ENCODE peak calls at places on chromosomes 3 and 15, in eight cellular contexts. G, A, L, J, S, V, D and Q are unnamed samples.

GRCh38 chr3:66483006-66483928 is 17.6 kb downstream of the LRIG1 start:
- DNase-seq in G (peak; percentile 80), A (no peak), L (peak; percentile 67), J (no peak), S (no peak), V (peak; percentile 92), D (no peak), Q (no peak)

GRCh38 chr15:64739216-64739976 is 36.0 kb downstream of the RBPMS2 start:
- DNase-seq in G (no peak), A (no peak), L (no peak), J (no peak), S (no peak), V (no peak), D (no peak), Q (no peak)

GRCh38 chr3:141063831-141064230 is 12.7 kb downstream of the SPSB4 start:
- DNase-seq in G (no peak), A (no peak), L (no peak), J (no peak), S (no peak), V (no peak), D (no peak), Q (no peak)

GRCh38 chr3:186930143-186930638 is at the start of gene ST6GAL1:
- DNase-seq in G (peak; percentile 55), A (no peak), L (no peak), J (peak; percentile 82), S (peak; percentile 61), V (peak; percentile 36), D (no peak), Q (peak; percentile 74)

GRCh38 chr15:79994651-79995050 is 23.7 kb upstream of the BCL2A1 start:
- DNase-seq in G (peak; percentile 15), A (no peak), L (no peak), J (no peak), S (no peak), V (no peak), D (no peak), Q (no peak)

GRCh38 chr3:166444336-166444735 is 607.1 kb upstream of the BCHE start:
- DNase-seq in G (no peak), A (no peak), L (no peak), J (no peak), S (no peak), V (no peak), D (no peak), Q (no peak)

GRCh38 chr3:168531116-168531515 is 435.4 kb upstream of the GOLIM4 start:
- DNase-seq in G (no peak), A (no peak), L (no peak), J (no peak), S (no peak), V (no peak), D (no peak), Q (no peak)

GRCh38 chr3:48847053-48847585 is 555 bp downstream of the PRKAR2A start:
- DNase-seq in G (peak; percentile 80), A (peak; percentile 22), L (no peak), J (peak; percentile 54), S (peak; percentile 45), V (peak; percentile 58), D (peak; percentile 10), Q (peak; percentile 38)

GRCh38 chr15:60213377-60214010 is 184.3 kb downstream of the ANXA2 start:
- DNase-seq in G (no peak), A (no peak), L (no peak), J (no peak), S (no peak), V (no peak), D (no peak), Q (no peak)

GRCh38 chr3:141015486-141015885 is 35.7 kb upstream of the SPSB4 start:
- DNase-seq in G (no peak), A (no peak), L (no peak), J (no peak), S (no peak), V (no peak), D (no peak), Q (no peak)

GRCh38 chr15:71570736-71571135 is 239.6 kb upstream of the NR2E3 start:
- DNase-seq in G (no peak), A (no peak), L (no peak), J (no peak), S (no peak), V (no peak), D (no peak), Q (no peak)

GRCh38 chr3:8327739-8328138 is 173.9 kb upstream of the LMCD1 start:
- DNase-seq in G (no peak), A (no peak), L (no peak), J (no peak), S (no peak), V (no peak), D (no peak), Q (no peak)

GRCh38 chr3:18424862-18425640 is at the start of gene SATB1:
- DNase-seq in G (peak; percentile 82), A (peak; percentile 55), L (peak; percentile 67), J (peak; percentile 37), S (no peak), V (peak; percentile 46), D (no peak), Q (peak; percentile 60)

GRCh38 chr3:64906011-64906410 is 218.2 kb upstream of the ADAMTS9 start:
- DNase-seq in G (no peak), A (no peak), L (no peak), J (no peak), S (no peak), V (no peak), D (no peak), Q (no peak)

GRCh38 chr3:114213262-114213668 is 24.1 kb downstream of the ZNF80 start:
- DNase-seq in G (peak; percentile 16), A (no peak), L (no peak), J (no peak), S (no peak), V (no peak), D (no peak), Q (no peak)

GRCh38 chr3:138338816-138339215 is 9.2 kb upstream of the NME9 start:
- DNase-seq in G (no peak), A (no peak), L (no peak), J (no peak), S (no peak), V (no peak), D (no peak), Q (no peak)

GRCh38 chr3:29071077-29071634 is 209.7 kb upstream of the RBMS3 start:
- DNase-seq in G (no peak), A (no peak), L (no peak), J (no peak), S (no peak), V (no peak), D (no peak), Q (no peak)

GRCh38 chr3:172516318-172517214 is 6.7 kb downstream of the TNFSF10 start:
- DNase-seq in G (peak; percentile 81), A (no peak), L (no peak), J (peak; percentile 21), S (no peak), V (no peak), D (no peak), Q (no peak)

GRCh38 chr3:73409405-73409804 is 215.3 kb downstream of the PDZRN3 start:
- DNase-seq in G (peak; percentile 76), A (no peak), L (no peak), J (no peak), S (no peak), V (no peak), D (no peak), Q (no peak)

GRCh38 chr3:54712539-54712938 is 215.3 kb downstream of the LRTM1 start:
- DNase-seq in G (no peak), A (no peak), L (no peak), J (no peak), S (no peak), V (no peak), D (no peak), Q (no peak)

GRCh38 chr3:190266265-190266914 is 55.9 kb downstream of the CLDN1 start:
- DNase-seq in G (no peak), A (no peak), L (no peak), J (no peak), S (no peak), V (no peak), D (no peak), Q (no peak)

GRCh38 chr15:74382004-74382816 is 14.8 kb upstream of the CYP11A1 start:
- DNase-seq in G (peak; percentile 95), A (peak; percentile 68), L (peak; percentile 74), J (peak; percentile 80), S (no peak), V (peak; percentile 85), D (no peak), Q (peak; percentile 75)

GRCh38 chr3:113223831-113224240 is 12.5 kb downstream of the BOC start:
- DNase-seq in G (peak; percentile 45), A (no peak), L (no peak), J (peak; percentile 65), S (no peak), V (peak; percentile 23), D (no peak), Q (peak; percentile 57)

GRCh38 chr3:64176461-64176996 is 48.7 kb downstream of the PRICKLE2 start:
- DNase-seq in G (peak; percentile 17), A (no peak), L (no peak), J (no peak), S (no peak), V (no peak), D (no peak), Q (no peak)

GRCh38 chr3:129606522-129607390 is at the start of gene PLXND1:
- DNase-seq in G (peak; percentile 96), A (peak; percentile 8), L (no peak), J (peak; percentile 89), S (no peak), V (peak; percentile 57), D (no peak), Q (no peak)

GRCh38 chr15:82058517-82059204 is 12.8 kb upstream of the MEX3B start:
- DNase-seq in G (no peak), A (no peak), L (no peak), J (no peak), S (no peak), V (no peak), D (no peak), Q (no peak)

GRCh38 chr15:37581866-37582532 is 352.4 kb upstream of the TMCO5A start:
- DNase-seq in G (no peak), A (no peak), L (no peak), J (no peak), S (no peak), V (no peak), D (no peak), Q (no peak)

GRCh38 chr15:78204351-78205309 is 29.7 kb downstream of the ACSBG1 start:
- DNase-seq in G (no peak), A (no peak), L (no peak), J (no peak), S (no peak), V (peak; percentile 57), D (no peak), Q (no peak)

GRCh38 chr3:171187706-171188290 is 161.3 kb upstream of the SLC2A2 start:
- DNase-seq in G (peak; percentile 37), A (no peak), L (no peak), J (peak; percentile 28), S (no peak), V (no peak), D (no peak), Q (peak; percentile 5)

GRCh38 chr15:88036154-88036839 is 220.2 kb downstream of the NTRK3 start:
- DNase-seq in G (no peak), A (no peak), L (no peak), J (no peak), S (no peak), V (no peak), D (no peak), Q (no peak)

GRCh38 chr3:112672716-112673506 is 32.0 kb upstream of the CCDC80 start:
- DNase-seq in G (no peak), A (no peak), L (no peak), J (no peak), S (no peak), V (no peak), D (no peak), Q (no peak)

GRCh38 chr3:53023072-53023823 is 22.6 kb downstream of the SFMBT1 start:
- DNase-seq in G (no peak), A (no peak), L (no peak), J (no peak), S (no peak), V (no peak), D (no peak), Q (no peak)

GRCh38 chr3:25094932-25095690 is 333.0 kb upstream of the RARB start:
- DNase-seq in G (no peak), A (no peak), L (no peak), J (no peak), S (no peak), V (no peak), D (no peak), Q (no peak)